ENCODE peak calls at places on chromosomes 6 and 20, in ten cellular contexts. M is osteocyte, C is fibroblast of lung, P is lower lobe of right lung, W is osteoblast, Q is fibroblast of pulmonary artery, R is endothelial cell, S is WTC11, Y is uterus, I is tibial artery. K is an unnamed sample.

GRCh38 chr20:63051186-63051860 is 44.6 kb upstream of the BHLHE23 start:
- DNase-seq in S (no peak), P (peak; percentile 3), R (no peak), Y (no peak), M (no peak), Q (no peak), C (no peak), I (no peak), W (peak; percentile 60), K (no peak)

GRCh38 chr6:92635553-92636153 is 783.7 kb downstream of the EPHA7 start:
- DNase-seq in W (no peak), Y (no peak), P (no peak), Q (no peak), I (no peak), M (no peak), S (no peak), R (no peak), C (no peak), K (no peak)

GRCh38 chr6:90820436-90820835 is 233.6 kb upstream of the MAP3K7 start:
- DNase-seq in W (no peak), S (no peak), I (no peak), Y (no peak), R (no peak), C (no peak), M (no peak), Q (no peak), P (no peak), K (no peak)

GRCh38 chr6:101402618-101403002 is 9.1 kb downstream of the GRIK2 start:
- DNase-seq in P (no peak), C (no peak), R (peak; percentile 40), I (no peak), Y (no peak), Q (no peak), S (peak; percentile 70), W (no peak), M (no peak), K (no peak)

GRCh38 chr6:39195792-39196385 is 33.4 kb downstream of the KCNK5 start:
- DNase-seq in C (no peak), Y (no peak), W (no peak), P (no peak), R (no peak), M (no peak), Q (no peak), I (no peak), S (no peak), K (no peak)

GRCh38 chr20:10370091-10370887 is 63.7 kb downstream of the MKKS start:
- DNase-seq in C (peak; percentile 76), P (no peak), R (no peak), I (no peak), W (no peak), Y (no peak), M (no peak), S (no peak), Q (peak; percentile 31), K (no peak)

GRCh38 chr6:37523412-37523811 is 23.7 kb upstream of the CCDC167 start:
- DNase-seq in Q (no peak), I (no peak), C (no peak), W (no peak), P (no peak), R (no peak), M (no peak), Y (no peak), S (no peak), K (no peak)

GRCh38 chr6:82006027-82006738 is 241.4 kb downstream of the IBTK start:
- DNase-seq in M (no peak), Q (peak; percentile 64), W (no peak), R (peak; percentile 11), S (peak; percentile 17), P (peak; percentile 18), C (peak; percentile 47), I (no peak), Y (no peak), K (peak; percentile 68)

GRCh38 chr6:57329933-57330332 is 12.5 kb downstream of the PRIM2 start:
- DNase-seq in S (no peak), Y (no peak), C (no peak), P (no peak), W (no peak), I (no peak), Q (no peak), M (no peak), R (no peak), K (no peak)

GRCh38 chr20:50546729-50547314 is 36.6 kb downstream of the PTPN1 start:
- DNase-seq in Y (no peak), W (no peak), M (no peak), S (no peak), P (no peak), I (no peak), R (no peak), Q (no peak), C (no peak), K (no peak)

GRCh38 chr20:21513181-21513663 is 642 bp downstream of the NKX2-2 start:
- DNase-seq in M (peak; percentile 82), P (peak; percentile 41), Y (no peak), S (peak; percentile 28), Q (no peak), R (no peak), W (peak; percentile 92), C (no peak), I (no peak), K (no peak)

DNA sequence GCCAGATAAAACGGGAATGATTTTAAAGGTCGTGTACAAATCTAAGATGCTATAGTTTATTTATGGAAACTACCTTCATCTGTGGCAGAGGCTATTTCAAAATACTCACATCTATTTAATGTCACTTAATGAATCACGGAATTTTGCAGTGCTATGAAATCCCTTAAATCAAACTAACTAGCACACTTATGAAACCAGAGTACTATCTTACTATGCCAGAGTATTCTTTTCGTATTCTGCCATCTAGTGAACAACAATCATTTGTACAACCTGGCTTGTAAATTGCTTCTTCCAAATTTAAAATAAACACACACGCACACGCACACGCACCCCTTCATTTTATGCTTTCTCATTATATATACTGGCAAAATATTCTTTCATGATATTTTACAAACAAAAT is 78.0 kb upstream of the BMP5 start:
- DNase-seq in P (no peak), Q (peak; percentile 78), Y (no peak), M (no peak), R (no peak), W (no peak), I (no peak), C (peak; percentile 36), S (no peak), K (peak; percentile 82)
- TF ChIP-seq CTCF in P (no peak), Q (peak; percentile 51), Y (no peak), M (peak; percentile 62), R (no peak), W (peak; percentile 57), I (peak; percentile 12), C (peak; percentile 56), S (no peak), K (peak; percentile 55)

GRCh38 chr6:5401845-5402738 is 140.8 kb downstream of the FARS2 start:
- DNase-seq in R (no peak), Q (peak; percentile 64), Y (no peak), W (no peak), C (no peak), P (no peak), I (no peak), M (no peak), S (no peak), K (peak; percentile 46)
- TF ChIP-seq CTCF in R (peak; percentile 32), Q (peak; percentile 65), Y (no peak), W (peak; percentile 69), C (peak; percentile 55), P (peak; percentile 37), I (no peak), M (peak; percentile 49), S (no peak), K (peak; percentile 64)

GRCh38 chr20:38963745-38964144 is 1.6 kb downstream of the DHX35 start:
- DNase-seq in Y (no peak), S (no peak), Q (no peak), C (no peak), P (no peak), W (no peak), R (no peak), M (no peak), I (no peak), K (no peak)

GRCh38 chr20:38965264-38965663 is 3.1 kb downstream of the DHX35 start:
- DNase-seq in M (no peak), I (no peak), Y (no peak), R (no peak), C (no peak), Q (no peak), P (no peak), S (no peak), W (no peak), K (no peak)

GRCh38 chr20:38961530-38962043 is 557 bp upstream of the DHX35 start:
- DNase-seq in Y (peak; percentile 18), S (no peak), W (no peak), P (no peak), R (no peak), M (no peak), Q (no peak), C (no peak), I (no peak), K (no peak)

GRCh38 chr20:38962898-38963484 is 847 bp downstream of the DHX35 start:
- DNase-seq in C (no peak), M (no peak), R (no peak), Y (no peak), P (no peak), I (no peak), W (no peak), S (no peak), Q (no peak), K (no peak)

GRCh38 chr20:38962044-38962897 is at the start of gene DHX35:
- DNase-seq in P (peak; percentile 99), S (peak; percentile 98), Y (peak; percentile 99), M (peak; percentile 99), Q (peak; percentile 97), W (peak; percentile 99), C (peak; percentile 91), I (peak; percentile 96), R (peak; percentile 98), K (peak; percentile 94)
- TF ChIP-seq CTCF in P (peak; percentile 19), S (no peak), Y (peak; percentile 15), M (peak; percentile 45), Q (peak; percentile 51), W (peak; percentile 35), C (peak; percentile 53), I (peak; percentile 5), R (no peak), K (peak; percentile 40)

GRCh38 chr20:14335122-14335521 is 2.3 kb downstream of the FLRT3 start:
- DNase-seq in S (no peak), W (no peak), C (no peak), R (no peak), M (no peak), Y (no peak), Q (no peak), I (no peak), P (no peak), K (no peak)

GRCh38 chr20:14334306-14334930 is 3.0 kb downstream of the FLRT3 start:
- DNase-seq in W (no peak), M (no peak), Q (peak; percentile 70), I (no peak), S (peak; percentile 20), P (no peak), R (peak; percentile 30), C (peak; percentile 44), Y (peak; percentile 18), K (peak; percentile 60)

GRCh38 chr20:14336667-14337066 is 745 bp downstream of the FLRT3 start:
- DNase-seq in S (no peak), Y (no peak), Q (peak; percentile 30), C (peak; percentile 18), I (no peak), M (no peak), P (no peak), R (no peak), W (no peak), K (peak; percentile 26)

GRCh38 chr20:14333734-14334133 is 3.7 kb downstream of the FLRT3 start:
- DNase-seq in S (no peak), W (no peak), P (no peak), R (no peak), C (no peak), Y (no peak), M (no peak), I (no peak), Q (no peak), K (no peak)

GRCh38 chr20:14337400-14338171 is at the start of gene FLRT3:
- DNase-seq in P (peak; percentile 69), M (peak; percentile 86), Y (peak; percentile 69), C (peak; percentile 98), S (peak; percentile 75), I (peak; percentile 37), W (peak; percentile 66), R (peak; percentile 76), Q (peak; percentile 98), K (peak; percentile 96)
- TF ChIP-seq CTCF in P (peak; percentile 57), M (peak; percentile 84), Y (peak; percentile 63), C (peak; percentile 86), S (peak; percentile 53), I (peak; percentile 57), W (peak; percentile 85), R (peak; percentile 50), Q (peak; percentile 85), K (peak; percentile 89)

K was measured in fibroblast of mammary gland.